ENCODE peak calls at places on chromosomes 16 and 17, in five cellular contexts. S is heart left ventricle; F is stomach; M is CD8-positive, alpha-beta T cell; N is adipocyte. R is an unnamed sample. For H3K4me1, the result is how much of the 10 kb centered on the place peaks cover.

GRCh38 chr16:83344014-83344413 is 463.8 kb upstream of the HSBP1 start:
- DNase-seq in N (peak), S (no peak), F (no peak), M (no peak), R (no peak)

GRCh38 chr17:54944796-54945195 is 23.7 kb downstream of the COX11 start:
- DNase-seq in N (no peak), S (no peak), F (no peak), M (no peak), R (no peak)

GRCh38 chr16:49800876-49801275 is 55.0 kb downstream of the ZNF423 start:
- DNase-seq in S (no peak), N (no peak), F (no peak), M (no peak), R (no peak)

GRCh38 chr17:9115446-9116265 is 94.3 kb downstream of the NTN1 start:
- DNase-seq in M (peak), F (peak), S (peak), N (peak), R (peak)

GRCh38 chr17:50947844-50948514 is 81.8 kb upstream of the TOB1 start:
- DNase-seq in N (no peak), F (peak), S (peak), M (no peak), R (peak)

GRCh38 chr17:14331200-14331981 is 30.5 kb downstream of the HS3ST3B1 start:
- DNase-seq in M (no peak), N (no peak), S (no peak), F (no peak), R (no peak)

GRCh38 chr17:31156326-31156725 is 61.5 kb downstream of the NF1 start:
- DNase-seq in F (no peak), N (peak), S (no peak), M (no peak), R (no peak)

GRCh38 chr17:29158096-29158495 is 22.1 kb downstream of the MYO18A start:
- DNase-seq in M (no peak), N (peak), S (no peak), F (no peak), R (no peak)

GRCh38 chr16:55136356-55136755 is 187.6 kb upstream of the IRX6 start:
- DNase-seq in N (no peak), M (no peak), S (no peak), F (no peak), R (no peak)

GRCh38 chr17:2018716-2019490 is 6.2 kb downstream of the RTN4RL1 start:
- DNase-seq in S (no peak), N (no peak), M (no peak), F (no peak), R (no peak)

GRCh38 chr17:73552300-73553088 is 91.8 kb downstream of the SDK2 start:
- DNase-seq in M (no peak), N (no peak), S (no peak), F (no peak), R (no peak)

GRCh38 chr17:63601439-63602371 is 1.0 kb downstream of the TACO1 start:
- DNase-seq in M (no peak), S (no peak), F (no peak), N (peak), R (peak)

GRCh38 chr16:7400117-7400890 is 67.7 kb downstream of the RBFOX1 start:
- DNase-seq in F (no peak), M (no peak), S (no peak), N (no peak), R (no peak)

GRCh38 chr17:12089809-12090384 is 69.2 kb downstream of the MAP2K4 start:
- DNase-seq in M (no peak), S (no peak), N (peak), F (no peak), R (no peak)

GRCh38 chr17:37791434-37791833 is 46.6 kb upstream of the HNF1B start:
- DNase-seq in N (no peak), F (peak), S (no peak), M (peak), R (no peak)

GRCh38 chr17:76440722-76441362 is 12.1 kb downstream of the UBE2O start:
- DNase-seq in N (no peak), M (no peak), F (no peak), S (no peak), R (no peak)

GRCh38 chr17:76441681-76442340 is 11.1 kb downstream of the UBE2O start:
- DNase-seq in M (no peak), F (no peak), N (no peak), S (no peak), R (no peak)

GRCh38 chr17:76438906-76439305 is 14.0 kb downstream of the UBE2O start:
- DNase-seq in N (no peak), F (no peak), S (no peak), M (no peak), R (no peak)

GRCh38 chr17:76437467-76438402 is 15.2 kb downstream of the UBE2O start:
- DNase-seq in S (no peak), M (no peak), F (no peak), N (no peak), R (no peak)

GRCh38 chr17:76439314-76439928 is 13.5 kb downstream of the UBE2O start:
- DNase-seq in F (no peak), N (no peak), M (no peak), S (no peak), R (no peak)
- H3K4me1 ChIP-seq in F (under half), N (under half), M (under half), S (under half), R (under half)

GRCh38 chr16:51545951-51546350 is 394.9 kb upstream of the SALL1 start:
- DNase-seq in N (no peak), F (no peak), S (no peak), M (no peak), R (no peak)
- H3K4me1 ChIP-seq in N (under half), F (under half), S (under half), M (under half), R (under half)

GRCh38 chr16:3919413-3919812 is 38.9 kb upstream of the CREBBP start:
- DNase-seq in N (no peak), M (no peak), F (no peak), S (no peak), R (no peak)
- H3K4me1 ChIP-seq in N (under half), M (under half), F (under half), S (under half), R (under half)

DNA sequence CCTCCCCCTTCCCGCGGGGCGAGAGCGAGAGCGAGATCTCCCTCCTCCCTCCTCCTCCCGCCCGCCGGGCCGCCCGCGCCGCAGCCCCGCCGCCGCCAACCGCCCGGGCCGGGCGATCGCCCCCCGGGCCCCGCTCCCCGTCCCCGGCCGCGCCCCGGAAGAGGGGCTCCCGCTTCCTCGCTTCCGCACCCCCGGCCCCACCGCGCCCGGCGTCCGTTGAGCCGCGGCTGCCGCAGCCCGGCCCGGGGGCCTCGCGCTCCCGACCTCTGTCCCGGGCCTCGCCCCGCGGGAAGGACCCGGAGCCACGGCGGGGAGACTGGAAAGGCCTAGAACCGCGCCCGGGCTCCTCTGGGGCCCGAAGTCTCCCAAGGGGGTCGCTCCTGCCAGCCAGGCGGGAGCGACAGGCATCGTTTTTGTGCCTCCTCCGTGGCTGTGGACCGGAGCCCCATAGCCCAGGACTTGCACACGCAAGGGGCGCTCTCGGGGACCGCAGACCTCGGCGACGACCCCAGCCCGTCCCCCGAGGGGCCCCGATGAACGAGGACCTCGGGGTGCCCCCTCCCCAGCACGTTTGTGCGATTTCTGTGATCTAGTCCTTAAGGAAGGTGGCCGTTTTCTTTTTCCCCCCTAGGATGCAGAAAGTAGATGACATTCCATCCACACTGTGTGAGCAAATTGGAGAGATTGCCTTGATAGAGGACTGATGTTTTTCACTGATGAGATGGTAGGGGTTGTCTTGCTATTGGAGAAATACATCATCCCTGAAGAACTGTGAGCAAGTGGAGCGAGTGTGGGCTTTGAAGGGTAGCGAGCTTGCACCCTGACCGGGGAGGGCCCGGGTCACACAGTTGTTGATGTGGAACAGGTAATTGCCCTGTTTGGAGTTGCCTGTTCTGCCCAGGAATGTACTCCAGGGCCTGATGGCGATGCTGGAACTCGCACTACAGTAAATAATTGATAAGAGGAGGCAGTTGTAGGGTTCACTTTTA is 610 bp downstream of the BANP start:
- DNase-seq in S (peak), M (no peak), N (no peak), F (no peak), R (peak)
- H3K4me1 ChIP-seq in S (under half), M (under half), N (under half), F (under half), R (under half)

GRCh38 chr17:17546399-17547185 is 44.9 kb downstream of the PEMT start:
- DNase-seq in F (no peak), M (no peak), N (no peak), S (no peak), R (no peak)
- H3K4me1 ChIP-seq in F (under half), M (under half), N (under half), S (under half), R (under half)

GRCh38 chr16:2515180-2515803 is 1.5 kb downstream of the ATP6V0C start:
- DNase-seq in S (no peak), M (no peak), F (peak), N (peak), R (peak)

GRCh38 chr16:2514333-2515179 is 804 bp downstream of the ATP6V0C start:
- DNase-seq in S (no peak), F (peak), M (peak), N (peak), R (peak)

GRCh38 chr16:2517954-2518605 is 2.1 kb upstream of the AMDHD2 start:
- DNase-seq in N (no peak), F (no peak), M (no peak), S (no peak), R (peak)

GRCh38 chr16:2518823-2519710 is 1.1 kb upstream of the AMDHD2 start:
- DNase-seq in F (no peak), M (no peak), S (no peak), N (no peak), R (peak)

GRCh38 chr16:2516391-2517240 is 2.9 kb downstream of the ATP6V0C start:
- DNase-seq in F (no peak), S (no peak), N (no peak), M (no peak), R (peak)
- H3K4me1 ChIP-seq in F (half or more), S (half or more), N (half or more), M (half or more), R (half or more)